ENCODE peak calls at places on chromosomes 5 and 9, in eight cellular contexts. V is IMR-90, X is fibroblast of lung, J is HL-60, F is OCI-LY7, E is heart right ventricle, L is body of pancreas, Q is A673. H is an unnamed sample.
A peak's percentile ranks its signal among the peaks of the same experiment; 100 is the strongest.

GRCh38 chr5:102090770-102091169 is 205.3 kb downstream of the SLCO4C1 start:
- DNase-seq in V (no peak), J (peak; percentile 1), Q (peak; percentile 58), X (no peak), E (no peak), F (peak; percentile 29), L (no peak), H (no peak)

GRCh38 chr5:92665506-92665905 is 915.5 kb downstream of the NR2F1-AS1 start:
- DNase-seq in E (no peak), F (no peak), Q (no peak), V (no peak), L (no peak), J (no peak), X (peak; percentile 21), H (no peak)

GRCh38 chr9:127716412-127716811 is 533 bp downstream of the TTC16 start:
- DNase-seq in F (no peak), L (no peak), V (no peak), E (no peak), X (no peak), J (no peak), Q (no peak), H (no peak)

GRCh38 chr5:137636846-137637515 is 98.9 kb downstream of the KLHL3 start:
- DNase-seq in J (no peak), Q (no peak), X (no peak), L (no peak), F (no peak), V (no peak), E (no peak), H (no peak)

GRCh38 chr5:53490747-53491146 is 10.3 kb downstream of the FST start:
- DNase-seq in L (no peak), F (no peak), X (peak; percentile 94), J (no peak), V (peak; percentile 87), E (no peak), Q (no peak), H (no peak)

GRCh38 chr9:90029996-90030395 is 425.2 kb downstream of the GADD45G start:
- DNase-seq in E (no peak), L (no peak), X (peak; percentile 19), J (no peak), F (no peak), Q (no peak), V (no peak), H (no peak)

GRCh38 chr9:129569506-129570449 is 51.1 kb downstream of the C9orf50 start:
- DNase-seq in F (peak; percentile 21), E (no peak), J (no peak), X (peak; percentile 51), Q (peak; percentile 38), L (peak; percentile 49), V (peak; percentile 36), H (no peak)

GRCh38 chr5:141878771-141879759 is 855 bp upstream of the PCDH1 start:
- DNase-seq in F (peak; percentile 89), E (peak; percentile 77), Q (peak; percentile 95), V (peak; percentile 80), X (peak; percentile 69), L (peak; percentile 93), J (peak; percentile 88), H (peak; percentile 92)

GRCh38 chr5:75192804-75193203 is 43.9 kb downstream of the ANKRD31 start:
- DNase-seq in F (no peak), X (no peak), E (no peak), L (no peak), J (no peak), V (no peak), Q (no peak), H (no peak)

GRCh38 chr5:41346609-41347008 is 133.3 kb upstream of the C6 start:
- DNase-seq in V (peak; percentile 49), X (peak; percentile 3), J (no peak), E (no peak), F (no peak), L (no peak), Q (peak; percentile 43), H (no peak)

GRCh38 chr5:175590471-175590881 is 67.4 kb upstream of the HRH2 start:
- DNase-seq in E (no peak), J (peak; percentile 54), F (no peak), V (peak; percentile 25), L (no peak), Q (peak; percentile 53), X (peak; percentile 95), H (no peak)

GRCh38 chr9:137619240-137620090 is 660 bp downstream of the EHMT1 start:
- DNase-seq in Q (peak; percentile 55), X (peak; percentile 45), E (no peak), J (peak; percentile 39), L (peak; percentile 46), F (peak; percentile 59), V (peak; percentile 36), H (no peak)

GRCh38 chr9:83106772-83107171 is 43.8 kb upstream of the RASEF start:
- DNase-seq in E (no peak), X (no peak), Q (no peak), V (no peak), F (no peak), L (no peak), J (no peak), H (no peak)

GRCh38 chr5:158874814-158875213 is 224.9 kb downstream of the EBF1 start:
- DNase-seq in Q (peak; percentile 55), X (no peak), F (no peak), L (no peak), V (no peak), E (no peak), J (no peak), H (no peak)

GRCh38 chr5:585962-586628 is 26.0 kb upstream of the CEP72 start:
- DNase-seq in X (no peak), V (no peak), J (no peak), Q (no peak), E (no peak), L (no peak), F (no peak), H (no peak)

GRCh38 chr5:119358901-119359603 is 3.2 kb downstream of the TNFAIP8 start:
- DNase-seq in F (no peak), Q (no peak), E (no peak), V (no peak), X (no peak), J (no peak), L (no peak), H (no peak)
- TF ChIP-seq CTCF in F (no peak), Q (no peak), E (no peak), V (no peak), X (no peak), J (no peak), L (no peak), H (no peak)

GRCh38 chr5:111703662-111704061 is 53.3 kb downstream of the NREP start:
- DNase-seq in E (no peak), V (no peak), Q (no peak), X (no peak), L (no peak), F (peak; percentile 93), J (peak; percentile 56), H (no peak)

GRCh38 chr5:111707624-111708165 is 49.3 kb downstream of the NREP start:
- DNase-seq in E (no peak), Q (no peak), F (no peak), V (no peak), X (no peak), J (no peak), L (no peak), H (no peak)

GRCh38 chr5:111704452-111705085 is 52.4 kb downstream of the NREP start:
- DNase-seq in X (no peak), J (no peak), V (no peak), L (no peak), Q (no peak), E (no peak), F (peak; percentile 55), H (no peak)

DNA sequence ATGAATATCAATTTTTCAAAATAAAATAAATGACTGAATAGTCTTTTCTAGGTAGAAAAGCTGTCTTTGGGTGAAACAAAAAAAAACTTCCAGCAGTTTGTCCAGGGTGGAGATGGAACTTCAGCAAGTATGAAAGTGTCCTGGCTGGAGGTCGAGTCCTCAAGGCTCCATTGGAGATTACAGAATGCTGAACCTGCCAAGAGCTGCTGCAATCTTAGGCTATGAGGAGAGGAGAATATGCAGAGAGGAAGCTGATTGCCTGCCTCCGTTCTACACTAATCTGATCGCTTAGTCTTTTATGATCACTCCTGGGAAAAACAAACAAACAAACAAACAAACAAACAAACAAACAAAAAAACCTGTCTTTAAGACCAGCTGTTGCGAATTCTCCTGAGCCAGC is 50.6 kb downstream of the NREP start:
- DNase-seq in F (peak; percentile 15), Q (no peak), V (no peak), E (no peak), L (no peak), X (no peak), J (no peak), H (no peak)
- H3K27ac ChIP-seq in F (no peak overlapping the region), Q (no peak overlapping the region), V (no peak overlapping the region), E (no peak overlapping the region), L (no peak overlapping the region), X (no peak overlapping the region), J (no peak overlapping the region), H (no peak overlapping the region)

DNA sequence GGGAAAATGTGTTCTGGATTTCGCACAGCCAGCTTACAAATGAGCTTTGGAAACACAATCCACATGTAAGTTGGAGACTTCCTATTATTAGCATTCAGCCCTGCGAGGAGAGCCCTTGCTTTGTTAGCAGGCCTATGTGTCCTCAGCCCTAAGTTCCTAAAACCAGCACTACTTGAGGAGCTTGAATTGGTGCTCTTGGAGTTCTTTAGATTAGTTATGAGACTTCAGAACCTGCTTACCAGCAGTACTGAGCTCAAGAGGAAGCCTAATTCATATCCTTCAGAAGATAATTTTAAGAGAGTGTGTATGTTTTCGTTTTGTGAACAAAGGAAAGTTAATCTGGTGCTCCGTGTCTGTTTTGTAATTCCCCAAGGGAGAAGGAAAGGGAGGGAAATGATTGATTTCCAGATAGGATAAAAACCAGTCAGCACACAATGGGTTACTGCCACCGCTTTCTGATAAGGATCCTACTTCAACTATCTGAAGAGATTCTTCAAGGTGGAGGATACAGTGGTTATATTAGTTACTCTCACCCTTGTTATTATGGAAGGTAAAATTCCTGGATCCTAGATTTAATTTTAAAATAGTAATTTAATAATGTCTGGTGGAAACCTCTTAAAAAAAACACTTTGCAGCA is 35.2 kb downstream of the PIK3R1 start:
- DNase-seq in E (no peak), V (no peak), X (no peak), F (no peak), Q (peak; percentile 56), L (no peak), J (peak; percentile 15), H (no peak)
- H3K4me3 ChIP-seq in E (no peak overlapping the region), V (no peak overlapping the region), X (no peak overlapping the region), F (no peak overlapping the region), Q (no peak overlapping the region), L (no peak overlapping the region), J (no peak overlapping the region), H (no peak overlapping the region)

GRCh38 chr5:2014058-2014610 is 131.4 kb upstream of the IRX4 start:
- DNase-seq in F (no peak), Q (no peak), X (no peak), L (no peak), J (no peak), E (no peak), V (no peak), H (no peak)
- TF ChIP-seq CTCF in F (no peak), Q (no peak), X (no peak), L (no peak), J (no peak), E (no peak), V (no peak), H (no peak)

GRCh38 chr9:136451221-136451877 is 11.7 kb upstream of the INPP5E start:
- DNase-seq in Q (no peak), J (no peak), L (no peak), F (no peak), X (no peak), V (no peak), E (no peak), H (no peak)
- H3K27ac ChIP-seq in Q (no peak overlapping the region), J (no peak overlapping the region), L (no peak overlapping the region), F (no peak overlapping the region), X (no peak overlapping the region), V (no peak overlapping the region), E (no peak overlapping the region), H (no peak overlapping the region)

H was measured in breast epithelium.